ENCODE peak calls at places on chromosomes 1 and 21, in nine cellular contexts. Z is glutamatergic neuron, R is foreskin fibroblast, V is neural crest cell, L is lung, H is GM06990, D is MM.1S, C is cardiac fibroblast, W is astrocyte of the spinal cord. U is an unnamed sample.

GRCh38 chr1:96808186-96808585 is 86.6 kb downstream of the PTBP2 start:
- DNase-seq in Z (no peak), R (no peak), V (no peak), L (no peak), H (no peak), D (no peak), C (peak), W (no peak), U (no peak)

GRCh38 chr1:9689011-9689706 is 37.6 kb downstream of the PIK3CD start:
- DNase-seq in Z (peak), R (peak), V (peak), L (peak), H (peak), D (peak), C (peak), W (peak), U (peak)

GRCh38 chr1:58881471-58881994 is 97.7 kb upstream of the JUN start:
- DNase-seq in Z (no peak), R (peak), V (no peak), L (no peak), H (no peak), D (no peak), C (peak), W (peak), U (no peak)

GRCh38 chr1:209815931-209816338 is 10.0 kb upstream of the IRF6 start:
- DNase-seq in Z (no peak), R (no peak), V (no peak), L (no peak), H (no peak), D (no peak), C (no peak), W (no peak), U (no peak)

GRCh38 chr1:222071313-222071886 is 329.5 kb upstream of the DUSP10 start:
- DNase-seq in Z (no peak), R (peak), V (no peak), L (no peak), H (no peak), D (no peak), C (peak), W (peak), U (no peak)

GRCh38 chr1:206933333-206933945 is 11.7 kb upstream of the FCMR start:
- DNase-seq in Z (peak), R (no peak), V (no peak), L (peak), H (peak), D (peak), C (no peak), W (no peak), U (peak)

GRCh38 chr1:24793762-24794161 is 48.5 kb downstream of the CLIC4 start:
- DNase-seq in Z (no peak), R (peak), V (no peak), L (no peak), H (no peak), D (no peak), C (peak), W (peak), U (no peak)

GRCh38 chr1:24725209-24725651 is 20.0 kb upstream of the CLIC4 start:
- DNase-seq in Z (no peak), R (peak), V (peak), L (no peak), H (no peak), D (no peak), C (peak), W (peak), U (no peak)

GRCh38 chr1:25022361-25023189 is 92.5 kb upstream of the RUNX3 start:
- DNase-seq in Z (no peak), R (peak), V (peak), L (peak), H (peak), D (peak), C (peak), W (peak), U (peak)

GRCh38 chr1:203287896-203288295 is 17.4 kb upstream of the BTG2 start:
- DNase-seq in Z (no peak), R (no peak), V (no peak), L (no peak), H (no peak), D (no peak), C (no peak), W (no peak), U (no peak)

GRCh38 chr1:203284411-203285208 is 20.7 kb upstream of the BTG2 start:
- DNase-seq in Z (no peak), R (no peak), V (no peak), L (no peak), H (no peak), D (no peak), C (no peak), W (no peak), U (no peak)

GRCh38 chr1:203288351-203288894 is 16.9 kb upstream of the BTG2 start:
- DNase-seq in Z (no peak), R (no peak), V (no peak), L (no peak), H (no peak), D (peak), C (no peak), W (no peak), U (no peak)

GRCh38 chr1:203287109-203287893 is 18.0 kb upstream of the BTG2 start:
- DNase-seq in Z (peak), R (no peak), V (no peak), L (peak), H (peak), D (peak), C (peak), W (no peak), U (peak)

GRCh38 chr1:203286161-203286984 is 18.9 kb upstream of the BTG2 start:
- DNase-seq in Z (no peak), R (no peak), V (no peak), L (no peak), H (no peak), D (peak), C (peak), W (no peak), U (peak)
- TF ChIP-seq CTCF in Z (no peak), R (no peak), V (no peak), L (no peak), H (no peak), D (no peak), C (no peak), W (no peak), U (no peak)

GRCh38 chr1:198756470-198756869 is 117.6 kb downstream of the PTPRC start:
- DNase-seq in Z (no peak), R (peak), V (no peak), L (no peak), H (no peak), D (peak), C (peak), W (peak), U (no peak)
- TF ChIP-seq CTCF in Z (no peak), R (no peak), V (peak), L (no peak), H (no peak), D (peak), C (no peak), W (peak), U (no peak)

DNA sequence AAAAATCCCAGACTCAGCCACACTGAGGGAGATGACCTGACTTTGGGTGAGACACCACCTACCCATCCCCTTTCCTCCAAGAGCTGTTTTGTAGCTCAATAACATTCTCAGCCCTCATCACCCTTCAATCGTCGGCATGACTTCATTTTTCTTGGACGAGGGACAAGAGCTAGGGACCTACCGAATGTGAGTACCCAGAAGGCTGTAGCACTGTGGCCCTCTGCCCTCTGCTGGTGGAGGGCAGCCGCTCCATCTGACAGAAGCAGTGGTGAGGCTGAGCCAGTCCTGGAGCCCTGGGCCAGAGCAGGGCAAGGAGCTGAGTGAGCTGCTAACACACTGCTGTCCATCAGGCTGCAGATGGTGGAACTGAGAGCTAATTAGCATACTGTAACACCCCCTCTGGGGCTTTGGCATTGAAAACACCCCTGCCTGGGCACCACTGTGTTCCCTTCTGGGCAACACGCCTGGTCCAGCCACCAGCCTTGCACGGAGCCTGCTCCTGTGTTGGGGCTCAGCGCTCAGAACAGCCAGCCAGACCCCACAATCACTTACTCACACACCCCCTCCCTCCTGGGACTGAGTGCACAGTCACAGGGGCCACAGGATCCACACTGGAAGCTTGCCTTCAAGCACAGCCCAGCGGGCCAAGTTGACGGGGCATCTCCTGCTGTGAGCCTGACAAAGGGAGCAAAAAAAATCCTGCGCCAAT is 18.3 kb upstream of the ALPL start:
- DNase-seq in Z (no peak), R (peak), V (no peak), L (no peak), H (no peak), D (peak), C (peak), W (peak), U (no peak)
- TF ChIP-seq CTCF in Z (no peak), R (peak), V (peak), L (no peak), H (peak), D (peak), C (peak), W (peak), U (no peak)

GRCh38 chr1:213124590-213124989 is 73.5 kb downstream of the RPS6KC1 start:
- DNase-seq in Z (no peak), R (no peak), V (no peak), L (no peak), H (no peak), D (no peak), C (no peak), W (no peak), U (no peak)

GRCh38 chr1:213120961-213121360 is 69.9 kb downstream of the RPS6KC1 start:
- DNase-seq in Z (no peak), R (no peak), V (no peak), L (no peak), H (no peak), D (no peak), C (no peak), W (no peak), U (no peak)

GRCh38 chr1:213123532-213123931 is 72.5 kb downstream of the RPS6KC1 start:
- DNase-seq in Z (no peak), R (peak), V (no peak), L (no peak), H (no peak), D (no peak), C (peak), W (peak), U (no peak)

GRCh38 chr1:213123087-213123486 is 72.0 kb downstream of the RPS6KC1 start:
- DNase-seq in Z (no peak), R (no peak), V (no peak), L (no peak), H (no peak), D (no peak), C (no peak), W (no peak), U (no peak)

DNA sequence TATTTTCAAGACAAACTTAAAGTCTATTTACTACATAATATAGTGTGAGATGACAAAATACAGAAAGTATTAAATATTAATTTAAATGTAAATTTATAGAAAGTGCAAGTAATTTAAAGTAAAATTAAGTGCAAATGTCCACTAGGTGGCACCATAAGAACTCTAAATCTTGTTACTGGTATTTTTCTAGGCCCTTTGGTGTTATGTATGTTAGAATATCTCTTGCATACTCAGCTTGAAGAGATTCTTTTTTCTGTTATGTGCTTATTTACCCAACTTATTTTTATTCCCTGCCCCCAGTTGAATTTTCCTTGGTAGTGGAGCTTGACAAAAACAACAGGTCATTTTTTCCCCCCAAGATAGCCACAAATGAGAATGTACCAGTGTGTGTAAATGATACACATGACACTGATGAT is 71.5 kb downstream of the RPS6KC1 start:
- DNase-seq in Z (no peak), R (peak), V (no peak), L (no peak), H (peak), D (peak), C (peak), W (peak), U (no peak)
- TF ChIP-seq CTCF in Z (peak), R (peak), V (peak), L (no peak), H (peak), D (peak), C (peak), W (peak), U (peak)

GRCh38 chr1:18922319-18922726 is 20.0 kb upstream of the ALDH4A1 start:
- DNase-seq in Z (peak), R (peak), V (no peak), L (peak), H (no peak), D (no peak), C (peak), W (peak), U (no peak)
- TF ChIP-seq CTCF in Z (no peak), R (no peak), V (no peak), L (no peak), H (no peak), D (no peak), C (peak), W (peak), U (no peak)

DNA sequence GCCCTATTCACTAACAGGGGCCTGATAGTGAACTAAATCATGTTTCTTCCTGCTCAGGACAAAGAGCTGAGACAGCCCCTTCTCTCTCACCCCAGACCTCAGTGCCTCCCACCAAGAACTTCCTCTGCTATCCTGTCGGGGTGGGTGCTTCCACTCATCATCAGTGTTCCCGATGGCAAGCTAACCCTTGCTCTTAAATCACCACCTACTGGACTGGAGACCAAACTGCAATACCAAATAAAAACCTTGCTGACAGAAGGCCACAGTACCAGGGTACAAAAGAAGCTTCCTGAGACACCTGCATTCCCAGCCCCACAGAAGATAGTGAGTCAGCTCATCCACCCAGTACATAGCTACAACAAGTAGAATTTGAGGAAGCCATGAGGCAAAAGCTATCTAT is 799.5 kb downstream of the LTN1 start:
- DNase-seq in Z (no peak), R (no peak), V (no peak), L (no peak), H (no peak), D (no peak), C (no peak), W (no peak), U (no peak)
- TF ChIP-seq CTCF in Z (no peak), R (no peak), V (no peak), L (no peak), H (no peak), D (peak), C (peak), W (no peak), U (no peak)

GRCh38 chr1:150829751-150830150 is 21.7 kb upstream of the CTSK start:
- DNase-seq in Z (peak), R (no peak), V (no peak), L (no peak), H (no peak), D (no peak), C (no peak), W (no peak), U (no peak)
- TF ChIP-seq CTCF in Z (peak), R (peak), V (peak), L (no peak), H (no peak), D (peak), C (peak), W (peak), U (no peak)

DNA sequence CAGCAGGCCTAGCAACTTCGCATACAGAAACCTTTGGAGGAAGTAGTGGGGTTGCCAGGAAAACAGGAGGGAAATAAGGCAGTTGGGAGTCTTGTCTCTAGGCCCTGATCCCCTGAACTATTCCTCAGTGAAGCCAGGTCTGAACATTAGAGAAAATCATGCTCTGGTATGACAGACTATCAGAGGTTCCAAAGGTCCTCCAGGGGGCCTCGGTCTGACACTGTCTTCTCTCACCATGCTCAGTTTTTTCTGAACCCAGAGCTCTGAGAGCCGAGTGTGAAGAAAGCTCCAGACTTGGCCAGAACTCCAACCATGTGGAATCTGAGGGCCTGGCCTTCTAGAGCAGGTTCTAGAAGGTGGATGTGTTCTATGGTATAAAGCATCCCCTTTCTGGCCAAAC is 4.0 kb downstream of the TOMM40L start:
- DNase-seq in Z (no peak), R (no peak), V (no peak), L (no peak), H (no peak), D (no peak), C (no peak), W (no peak), U (no peak)
- TF ChIP-seq CTCF in Z (no peak), R (no peak), V (no peak), L (no peak), H (peak), D (peak), C (no peak), W (no peak), U (no peak)